ENCODE peak calls at places on chromosome 7, in ten cellular contexts. One of them, this sample, is unnamed.

GRCh38 chr7:18855796-18856195 is 261.6 kb downstream of the TWIST1 start:
- DNase-seq in CD4-positive, CD25-positive, alpha-beta regulatory T cell: no peak
- DNase-seq in GM04503: peak
- DNase-seq in activated CD8-positive, alpha-beta memory T cell treated with anti-CD3 and anti-CD28 coated beads for 48 hours: no peak
- DNase-seq in epithelial cell of prostate: no peak
- DNase-seq in NCI-H1105: no peak
- DNase-seq in posterior vena cava: no peak
- DNase-seq in activated T-cell treated with anti-CD3 and anti-CD28 coated beads, Interleukin-2, amount 50 U/mL, for 48 hours: no peak
- DNase-seq in renal cortical epithelial cell: no peak
- DNase-seq in endothelial cell: no peak
- DNase-seq in this sample: no peak

GRCh38 chr7:46468753-46469356 is 547.8 kb upstream of the IGFBP3 start:
- DNase-seq in GM04503: no peak
- DNase-seq in endothelial cell: peak
- DNase-seq in epithelial cell of prostate: no peak
- DNase-seq in CD4-positive, CD25-positive, alpha-beta regulatory T cell: no peak
- DNase-seq in posterior vena cava: no peak
- DNase-seq in renal cortical epithelial cell: no peak
- DNase-seq in activated CD8-positive, alpha-beta memory T cell treated with anti-CD3 and anti-CD28 coated beads for 48 hours: no peak
- DNase-seq in activated T-cell treated with anti-CD3 and anti-CD28 coated beads, Interleukin-2, amount 50 U/mL, for 48 hours: no peak
- DNase-seq in NCI-H1105: no peak
- DNase-seq in this sample: no peak

GRCh38 chr7:63899691-63900393 is 98.8 kb upstream of the ZNF722 start:
- DNase-seq in GM04503: no peak
- DNase-seq in endothelial cell: no peak
- DNase-seq in activated T-cell treated with anti-CD3 and anti-CD28 coated beads, Interleukin-2, amount 50 U/mL, for 48 hours: peak
- DNase-seq in epithelial cell of prostate: peak
- DNase-seq in posterior vena cava: peak
- DNase-seq in NCI-H1105: peak
- DNase-seq in renal cortical epithelial cell: no peak
- DNase-seq in CD4-positive, CD25-positive, alpha-beta regulatory T cell: peak
- DNase-seq in activated CD8-positive, alpha-beta memory T cell treated with anti-CD3 and anti-CD28 coated beads for 48 hours: peak
- DNase-seq in this sample: peak

GRCh38 chr7:102424787-102425218 is 8.6 kb upstream of the ORAI2 start:
- DNase-seq in activated CD8-positive, alpha-beta memory T cell treated with anti-CD3 and anti-CD28 coated beads for 48 hours: no peak
- DNase-seq in GM04503: no peak
- DNase-seq in activated T-cell treated with anti-CD3 and anti-CD28 coated beads, Interleukin-2, amount 50 U/mL, for 48 hours: no peak
- DNase-seq in endothelial cell: no peak
- DNase-seq in renal cortical epithelial cell: no peak
- DNase-seq in CD4-positive, CD25-positive, alpha-beta regulatory T cell: no peak
- DNase-seq in NCI-H1105: no peak
- DNase-seq in posterior vena cava: no peak
- DNase-seq in epithelial cell of prostate: no peak
- DNase-seq in this sample: no peak

GRCh38 chr7:15461576-15461975 is 100.2 kb downstream of the AGMO start:
- DNase-seq in endothelial cell: no peak
- DNase-seq in NCI-H1105: no peak
- DNase-seq in renal cortical epithelial cell: peak
- DNase-seq in epithelial cell of prostate: no peak
- DNase-seq in GM04503: peak
- DNase-seq in posterior vena cava: no peak
- DNase-seq in activated CD8-positive, alpha-beta memory T cell treated with anti-CD3 and anti-CD28 coated beads for 48 hours: no peak
- DNase-seq in activated T-cell treated with anti-CD3 and anti-CD28 coated beads, Interleukin-2, amount 50 U/mL, for 48 hours: no peak
- DNase-seq in CD4-positive, CD25-positive, alpha-beta regulatory T cell: no peak
- DNase-seq in this sample: no peak

GRCh38 chr7:30148951-30149459 is 14.2 kb downstream of the MTURN start:
- DNase-seq in GM04503: no peak
- DNase-seq in CD4-positive, CD25-positive, alpha-beta regulatory T cell: peak
- DNase-seq in activated CD8-positive, alpha-beta memory T cell treated with anti-CD3 and anti-CD28 coated beads for 48 hours: no peak
- DNase-seq in endothelial cell: no peak
- DNase-seq in activated T-cell treated with anti-CD3 and anti-CD28 coated beads, Interleukin-2, amount 50 U/mL, for 48 hours: no peak
- DNase-seq in NCI-H1105: no peak
- DNase-seq in epithelial cell of prostate: no peak
- DNase-seq in renal cortical epithelial cell: no peak
- DNase-seq in posterior vena cava: no peak
- DNase-seq in this sample: peak

GRCh38 chr7:45885264-45885882 is 2.9 kb upstream of the IGFBP1 start:
- DNase-seq in CD4-positive, CD25-positive, alpha-beta regulatory T cell: no peak
- DNase-seq in epithelial cell of prostate: no peak
- DNase-seq in NCI-H1105: no peak
- DNase-seq in activated T-cell treated with anti-CD3 and anti-CD28 coated beads, Interleukin-2, amount 50 U/mL, for 48 hours: no peak
- DNase-seq in GM04503: no peak
- DNase-seq in posterior vena cava: no peak
- DNase-seq in renal cortical epithelial cell: peak
- DNase-seq in activated CD8-positive, alpha-beta memory T cell treated with anti-CD3 and anti-CD28 coated beads for 48 hours: no peak
- DNase-seq in endothelial cell: no peak
- DNase-seq in this sample: no peak

GRCh38 chr7:7653568-7654187 is 13.1 kb downstream of the UMAD1 start:
- DNase-seq in epithelial cell of prostate: no peak
- DNase-seq in activated CD8-positive, alpha-beta memory T cell treated with anti-CD3 and anti-CD28 coated beads for 48 hours: no peak
- DNase-seq in posterior vena cava: no peak
- DNase-seq in endothelial cell: peak
- DNase-seq in activated T-cell treated with anti-CD3 and anti-CD28 coated beads, Interleukin-2, amount 50 U/mL, for 48 hours: peak
- DNase-seq in GM04503: no peak
- DNase-seq in CD4-positive, CD25-positive, alpha-beta regulatory T cell: no peak
- DNase-seq in NCI-H1105: no peak
- DNase-seq in renal cortical epithelial cell: no peak
- DNase-seq in this sample: no peak

GRCh38 chr7:112721395-112721794 is 68.8 kb downstream of the TMEM168 start:
- DNase-seq in CD4-positive, CD25-positive, alpha-beta regulatory T cell: no peak
- DNase-seq in activated CD8-positive, alpha-beta memory T cell treated with anti-CD3 and anti-CD28 coated beads for 48 hours: no peak
- DNase-seq in NCI-H1105: no peak
- DNase-seq in posterior vena cava: no peak
- DNase-seq in activated T-cell treated with anti-CD3 and anti-CD28 coated beads, Interleukin-2, amount 50 U/mL, for 48 hours: no peak
- DNase-seq in GM04503: no peak
- DNase-seq in endothelial cell: no peak
- DNase-seq in epithelial cell of prostate: no peak
- DNase-seq in renal cortical epithelial cell: no peak
- DNase-seq in this sample: no peak

GRCh38 chr7:100623951-100624824 is 11.8 kb downstream of the MOSPD3 start:
- DNase-seq in endothelial cell: no peak
- DNase-seq in activated T-cell treated with anti-CD3 and anti-CD28 coated beads, Interleukin-2, amount 50 U/mL, for 48 hours: no peak
- DNase-seq in NCI-H1105: no peak
- DNase-seq in GM04503: no peak
- DNase-seq in activated CD8-positive, alpha-beta memory T cell treated with anti-CD3 and anti-CD28 coated beads for 48 hours: no peak
- DNase-seq in renal cortical epithelial cell: no peak
- DNase-seq in epithelial cell of prostate: no peak
- DNase-seq in posterior vena cava: no peak
- DNase-seq in CD4-positive, CD25-positive, alpha-beta regulatory T cell: no peak
- DNase-seq in this sample: no peak

GRCh38 chr7:66741706-66742053 is 1.1 kb downstream of the RABGEF1 start:
- DNase-seq in renal cortical epithelial cell: no peak
- DNase-seq in epithelial cell of prostate: no peak
- DNase-seq in endothelial cell: no peak
- DNase-seq in posterior vena cava: no peak
- DNase-seq in activated CD8-positive, alpha-beta memory T cell treated with anti-CD3 and anti-CD28 coated beads for 48 hours: no peak
- DNase-seq in CD4-positive, CD25-positive, alpha-beta regulatory T cell: no peak
- DNase-seq in activated T-cell treated with anti-CD3 and anti-CD28 coated beads, Interleukin-2, amount 50 U/mL, for 48 hours: no peak
- DNase-seq in NCI-H1105: no peak
- DNase-seq in GM04503: no peak
- DNase-seq in this sample: no peak

GRCh38 chr7:150912427-150912826 is 60.1 kb downstream of the AOC1 start:
- DNase-seq in epithelial cell of prostate: no peak
- DNase-seq in CD4-positive, CD25-positive, alpha-beta regulatory T cell: no peak
- DNase-seq in activated CD8-positive, alpha-beta memory T cell treated with anti-CD3 and anti-CD28 coated beads for 48 hours: no peak
- DNase-seq in renal cortical epithelial cell: no peak
- DNase-seq in GM04503: no peak
- DNase-seq in endothelial cell: no peak
- DNase-seq in NCI-H1105: no peak
- DNase-seq in posterior vena cava: no peak
- DNase-seq in activated T-cell treated with anti-CD3 and anti-CD28 coated beads, Interleukin-2, amount 50 U/mL, for 48 hours: no peak
- DNase-seq in this sample: no peak

GRCh38 chr7:139772115-139772514 is 5.7 kb downstream of the HIPK2 start:
- DNase-seq in posterior vena cava: no peak
- DNase-seq in endothelial cell: no peak
- DNase-seq in activated T-cell treated with anti-CD3 and anti-CD28 coated beads, Interleukin-2, amount 50 U/mL, for 48 hours: no peak
- DNase-seq in epithelial cell of prostate: no peak
- DNase-seq in activated CD8-positive, alpha-beta memory T cell treated with anti-CD3 and anti-CD28 coated beads for 48 hours: no peak
- DNase-seq in renal cortical epithelial cell: no peak
- DNase-seq in CD4-positive, CD25-positive, alpha-beta regulatory T cell: no peak
- DNase-seq in GM04503: no peak
- DNase-seq in NCI-H1105: no peak
- DNase-seq in this sample: no peak

GRCh38 chr7:136526408-136527105 is 341.9 kb upstream of the CHRM2 start:
- DNase-seq in activated T-cell treated with anti-CD3 and anti-CD28 coated beads, Interleukin-2, amount 50 U/mL, for 48 hours: no peak
- DNase-seq in epithelial cell of prostate: no peak
- DNase-seq in endothelial cell: no peak
- DNase-seq in posterior vena cava: peak
- DNase-seq in renal cortical epithelial cell: no peak
- DNase-seq in activated CD8-positive, alpha-beta memory T cell treated with anti-CD3 and anti-CD28 coated beads for 48 hours: no peak
- DNase-seq in CD4-positive, CD25-positive, alpha-beta regulatory T cell: no peak
- DNase-seq in GM04503: no peak
- DNase-seq in NCI-H1105: no peak
- DNase-seq in this sample: no peak

GRCh38 chr7:28643369-28644340 is 231.3 kb downstream of the CREB5 start:
- DNase-seq in activated T-cell treated with anti-CD3 and anti-CD28 coated beads, Interleukin-2, amount 50 U/mL, for 48 hours: no peak
- DNase-seq in posterior vena cava: no peak
- DNase-seq in endothelial cell: no peak
- DNase-seq in CD4-positive, CD25-positive, alpha-beta regulatory T cell: no peak
- DNase-seq in renal cortical epithelial cell: no peak
- DNase-seq in activated CD8-positive, alpha-beta memory T cell treated with anti-CD3 and anti-CD28 coated beads for 48 hours: no peak
- DNase-seq in epithelial cell of prostate: no peak
- DNase-seq in GM04503: no peak
- DNase-seq in NCI-H1105: no peak
- DNase-seq in this sample: no peak

GRCh38 chr7:1646957-1647891 is 22.9 kb upstream of the ELFN1 start:
- DNase-seq in activated CD8-positive, alpha-beta memory T cell treated with anti-CD3 and anti-CD28 coated beads for 48 hours: no peak
- DNase-seq in renal cortical epithelial cell: no peak
- DNase-seq in activated T-cell treated with anti-CD3 and anti-CD28 coated beads, Interleukin-2, amount 50 U/mL, for 48 hours: no peak
- DNase-seq in NCI-H1105: no peak
- DNase-seq in CD4-positive, CD25-positive, alpha-beta regulatory T cell: no peak
- DNase-seq in posterior vena cava: peak
- DNase-seq in endothelial cell: no peak
- DNase-seq in GM04503: no peak
- DNase-seq in epithelial cell of prostate: no peak
- DNase-seq in this sample: no peak

GRCh38 chr7:106793015-106793651 is 71.9 kb upstream of the PIK3CG start:
- DNase-seq in posterior vena cava: no peak
- DNase-seq in epithelial cell of prostate: no peak
- DNase-seq in activated CD8-positive, alpha-beta memory T cell treated with anti-CD3 and anti-CD28 coated beads for 48 hours: no peak
- DNase-seq in renal cortical epithelial cell: peak
- DNase-seq in CD4-positive, CD25-positive, alpha-beta regulatory T cell: peak
- DNase-seq in NCI-H1105: peak
- DNase-seq in GM04503: no peak
- DNase-seq in endothelial cell: peak
- DNase-seq in activated T-cell treated with anti-CD3 and anti-CD28 coated beads, Interleukin-2, amount 50 U/mL, for 48 hours: no peak
- DNase-seq in this sample: no peak

This sample was measured in naive thymus-derived CD4-positive, alpha-beta T cell.